ENCODE peak calls at places on chromosomes 6 and 20, in four cellular contexts. T, R, U and H are unnamed samples.

GRCh38 chr6:148082721-148083120 is 259.9 kb upstream of the SASH1 start:
- DNase-seq in R (no peak), U (no peak), T (no peak), H (no peak)

GRCh38 chr20:44805991-44806729 is 4.2 kb downstream of the RIMS4 start:
- DNase-seq in T (peak; percentile 40), U (no peak), R (no peak), H (peak; percentile 94)

GRCh38 chr20:1872456-1873183 is 22.6 kb upstream of the SIRPA start:
- DNase-seq in R (no peak), T (no peak), U (no peak), H (no peak)

GRCh38 chr6:125444234-125444949 is 142.6 kb upstream of the HDDC2 start:
- DNase-seq in R (no peak), T (peak; percentile 79), U (no peak), H (no peak)

GRCh38 chr6:22596011-22596410 is 26.6 kb downstream of the HDGFL1 start:
- DNase-seq in U (no peak), T (no peak), R (no peak), H (no peak)

GRCh38 chr6:161242779-161243693 is 30.8 kb downstream of the AGPAT4 start:
- DNase-seq in R (no peak), T (no peak), U (peak; percentile 70), H (peak; percentile 36)

GRCh38 chr6:34150766-34151165 is 4.9 kb upstream of the GRM4 start:
- DNase-seq in U (no peak), T (no peak), R (no peak), H (no peak)

GRCh38 chr6:149201068-149201655 is 116.3 kb upstream of the TAB2 start:
- DNase-seq in T (no peak), R (no peak), U (no peak), H (no peak)

GRCh38 chr6:4564746-4565145 is 211.5 kb upstream of the CDYL start:
- DNase-seq in U (no peak), R (no peak), T (no peak), H (peak; percentile 43)

GRCh38 chr6:51960419-51960818 is 127.0 kb downstream of the PKHD1 start:
- DNase-seq in U (no peak), T (no peak), R (no peak), H (no peak)

GRCh38 chr6:132669690-132670291 is 10.8 kb upstream of the TAAR1 start:
- DNase-seq in T (peak; percentile 72), R (no peak), U (peak; percentile 49), H (peak; percentile 61)

GRCh38 chr6:105442369-105442768 is 39.5 kb upstream of the PREP start:
- DNase-seq in T (no peak), R (no peak), U (no peak), H (no peak)

GRCh38 chr6:138161118-138161433 is 663 bp upstream of the ARFGEF3 start:
- DNase-seq in U (no peak), T (no peak), R (no peak), H (no peak)
- H3K4me3 ChIP-seq in U (no peak overlapping the region), T (peak overlapping the region; percentile 49), R (peak overlapping the region; percentile 40), H (peak overlapping the region; percentile 58)

DNA sequence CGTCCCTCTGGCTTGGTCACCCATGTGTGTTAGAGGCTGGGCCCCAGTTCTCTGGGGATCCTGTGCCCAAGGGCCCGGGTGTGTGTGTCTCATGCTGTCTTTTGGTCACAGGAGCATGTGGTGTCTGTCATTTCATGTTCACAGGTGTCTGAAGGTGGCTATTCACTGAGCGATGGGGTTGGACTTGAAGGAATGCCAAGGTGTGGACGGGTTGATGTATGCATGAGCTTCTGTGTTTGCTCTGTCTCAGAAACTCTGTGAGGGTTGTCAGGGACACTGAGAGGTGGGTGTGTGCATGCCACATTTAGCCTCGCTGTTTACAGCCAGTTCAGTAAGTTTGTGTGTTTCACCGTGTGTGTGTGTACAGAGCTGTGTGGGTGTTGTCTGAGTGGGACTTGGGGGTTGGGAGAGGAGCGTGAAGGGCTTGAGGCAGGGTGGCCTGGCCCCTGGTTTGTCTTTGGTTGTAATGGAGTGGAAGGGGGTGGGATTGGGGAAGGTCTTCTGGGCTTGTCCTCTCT is 1.2 kb downstream of the DDR1 start:
- DNase-seq in R (no peak), U (no peak), T (peak; percentile 38), H (no peak)
- H3K4me3 ChIP-seq in R (peak overlapping the region; percentile 60), U (no peak overlapping the region), T (peak overlapping the region; percentile 72), H (peak overlapping the region; percentile 78)

DNA sequence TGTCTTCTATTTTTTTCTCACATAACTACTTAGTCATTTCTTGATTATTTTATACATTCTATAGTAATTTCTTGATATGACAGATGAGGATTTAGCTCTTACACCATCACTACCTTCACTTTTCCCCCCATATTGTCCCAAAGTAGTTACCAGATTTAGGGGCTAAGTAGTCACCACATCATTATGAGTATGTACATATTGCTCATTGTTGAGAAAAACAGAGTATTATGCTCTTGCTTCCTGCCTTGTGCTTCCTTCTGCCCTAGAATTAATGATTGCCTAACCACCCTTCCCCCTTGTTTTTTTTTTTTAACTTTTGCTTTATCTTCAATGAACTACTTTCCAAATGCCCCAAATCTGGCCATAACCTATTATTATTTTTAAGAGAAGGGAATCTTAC is 6.8 kb upstream of the HLA-B start:
- DNase-seq in T (no peak), U (no peak), R (no peak), H (no peak)
- H3K4me3 ChIP-seq in T (no peak overlapping the region), U (no peak overlapping the region), R (no peak overlapping the region), H (no peak overlapping the region)

GRCh38 chr6:108598316-108598863 is 37.7 kb downstream of the FOXO3 start:
- DNase-seq in T (no peak), R (no peak), U (peak; percentile 89), H (peak; percentile 74)
- H3K4me3 ChIP-seq in T (no peak overlapping the region), R (no peak overlapping the region), U (no peak overlapping the region), H (no peak overlapping the region)